ENCODE peak calls at places on chromosomes 11 and 22, in five cellular contexts. Y, W, B, A and P are unnamed samples.

GRCh38 chr11:58913685-58914084 is 25.6 kb upstream of the GLYATL1 start:
- DNase-seq in Y (no peak), B (no peak), A (no peak), W (no peak), P (no peak)

GRCh38 chr11:70000228-70000627 is 77.9 kb upstream of the ANO1 start:
- DNase-seq in A (no peak), B (no peak), Y (no peak), W (no peak), P (no peak)

GRCh38 chr22:27443315-27443714 is 358.2 kb downstream of the MN1 start:
- DNase-seq in W (no peak), Y (no peak), A (no peak), B (no peak), P (no peak)

GRCh38 chr11:66906077-66906929 is 49.4 kb downstream of the LRFN4 start:
- DNase-seq in Y (no peak), A (peak), B (no peak), W (no peak), P (no peak)

GRCh38 chr22:35981900-35982299 is 46.7 kb downstream of the RBFOX2 start:
- DNase-seq in B (no peak), A (no peak), Y (no peak), W (no peak), P (no peak)

GRCh38 chr22:20218320-20218872 is 49.7 kb downstream of the RTN4R start:
- DNase-seq in A (no peak), B (no peak), W (no peak), Y (no peak), P (no peak)

GRCh38 chr22:37383342-37383741 is 43.9 kb downstream of the ELFN2 start:
- DNase-seq in W (no peak), Y (no peak), A (no peak), B (no peak), P (no peak)

GRCh38 chr22:27668828-27669797 is 132.4 kb downstream of the MN1 start:
- DNase-seq in W (no peak), A (peak), B (no peak), Y (peak), P (no peak)

GRCh38 chr11:79404325-79404724 is 36.5 kb downstream of the TENM4 start:
- DNase-seq in Y (no peak), B (no peak), W (no peak), A (no peak), P (no peak)

GRCh38 chr11:64094463-64095223 is 58.9 kb downstream of the FLRT1 start:
- DNase-seq in W (no peak), A (no peak), Y (peak), B (no peak), P (no peak)

GRCh38 chr22:24451162-24451561 is 23.8 kb downstream of the ADORA2A start:
- DNase-seq in B (no peak), W (no peak), A (no peak), Y (no peak), P (no peak)

GRCh38 chr22:35219012-35219411 is 38.3 kb upstream of the HMGXB4 start:
- DNase-seq in Y (peak), A (no peak), W (no peak), B (no peak), P (no peak)

GRCh38 chr11:12017243-12017678 is 8.8 kb upstream of the DKK3 start:
- DNase-seq in B (no peak), A (no peak), W (no peak), Y (no peak), P (no peak)

GRCh38 chr22:34722901-34723300 is 343.1 kb upstream of the ISX start:
- DNase-seq in W (no peak), A (no peak), B (no peak), Y (no peak), P (no peak)

GRCh38 chr11:34745209-34745608 is 124.3 kb downstream of the EHF start:
- DNase-seq in B (no peak), A (peak), Y (no peak), W (no peak), P (no peak)

GRCh38 chr22:43197271-43197941 is 10.5 kb upstream of the TTLL12 start:
- DNase-seq in W (no peak), A (no peak), Y (no peak), B (no peak), P (no peak)

GRCh38 chr11:89452780-89453179 is 38.4 kb downstream of the NOX4 start:
- DNase-seq in Y (no peak), W (no peak), A (no peak), B (no peak), P (no peak)

GRCh38 chr11:23903044-23903704 is 593.7 kb upstream of the LUZP2 start:
- DNase-seq in B (no peak), Y (no peak), A (peak), W (no peak), P (no peak)

GRCh38 chr11:60485987-60486386 is 6.6 kb upstream of the MS4A12 start:
- DNase-seq in B (peak), W (no peak), A (peak), Y (peak), P (peak)

GRCh38 chr11:37496196-37496595 is 898.2 kb upstream of the RAG2 start:
- DNase-seq in B (no peak), W (no peak), Y (no peak), A (no peak), P (no peak)

GRCh38 chr22:31615940-31616314 is 46.1 kb downstream of the PISD start:
- DNase-seq in B (no peak), W (no peak), Y (no peak), A (no peak), P (no peak)

GRCh38 chr11:95149659-95150294 is 60.1 kb downstream of the ENDOD1 start:
- DNase-seq in B (no peak), Y (no peak), A (peak), W (no peak), P (no peak)

GRCh38 chr22:47366026-47366767 is 603.7 kb downstream of the TBC1D22A start:
- DNase-seq in A (no peak), Y (no peak), W (no peak), B (no peak), P (no peak)

GRCh38 chr11:16632295-16633200 is 105.9 kb upstream of the C11orf58 start:
- DNase-seq in W (no peak), B (no peak), Y (no peak), A (peak), P (no peak)

GRCh38 chr11:128621491-128622136 is 34.3 kb upstream of the ETS1 start:
- DNase-seq in A (no peak), Y (no peak), W (no peak), B (no peak), P (no peak)

GRCh38 chr11:11311169-11311568 is 41.9 kb downstream of the CSNK2A3 start:
- DNase-seq in B (peak), A (no peak), W (no peak), Y (no peak), P (no peak)

GRCh38 chr11:108592591-108593213 is 866 bp downstream of the EXPH5 start:
- DNase-seq in B (no peak), A (no peak), W (no peak), Y (peak), P (peak)

GRCh38 chr11:80107415-80107814 is 666.6 kb upstream of the TENM4 start:
- DNase-seq in W (no peak), B (no peak), A (no peak), Y (no peak), P (no peak)

GRCh38 chr11:843818-844692 is 1.4 kb downstream of the TSPAN4 start:
- DNase-seq in W (peak), Y (peak), A (peak), B (no peak), P (no peak)

GRCh38 chr11:4085575-4085974 is 9.0 kb upstream of the RRM1 start:
- DNase-seq in B (no peak), W (no peak), Y (no peak), A (no peak), P (no peak)

GRCh38 chr11:25794804-25795203 is 537.1 kb upstream of the ANO3 start:
- DNase-seq in Y (no peak), W (no peak), B (no peak), A (no peak), P (no peak)

GRCh38 chr11:13667795-13668101 is 720 bp upstream of the FAR1 start:
- DNase-seq in A (no peak), Y (no peak), B (no peak), W (no peak), P (no peak)

GRCh38 chr11:2400069-2400760 is at the start of gene TSSC4:
- DNase-seq in W (peak), Y (peak), B (peak), A (peak), P (peak)
- TF ChIP-seq EP300 in W (no peak), Y (peak), B (peak), A (peak), P (no peak)

GRCh38 chr11:2268911-2269600 is 1.3 kb downstream of the ASCL2 start:
- DNase-seq in W (no peak), Y (peak), B (no peak), A (peak), P (peak)

GRCh38 chr11:2270322-2271076 is at the start of gene ASCL2:
- DNase-seq in B (no peak), A (no peak), W (no peak), Y (peak), P (peak)

GRCh38 chr11:2271077-2271326 is 614 bp upstream of the ASCL2 start:
- DNase-seq in A (no peak), W (no peak), B (no peak), Y (peak), P (no peak)

GRCh38 chr11:2267871-2268825 is 2.2 kb downstream of the ASCL2 start:
- DNase-seq in A (no peak), B (no peak), W (no peak), Y (no peak), P (no peak)

DNA sequence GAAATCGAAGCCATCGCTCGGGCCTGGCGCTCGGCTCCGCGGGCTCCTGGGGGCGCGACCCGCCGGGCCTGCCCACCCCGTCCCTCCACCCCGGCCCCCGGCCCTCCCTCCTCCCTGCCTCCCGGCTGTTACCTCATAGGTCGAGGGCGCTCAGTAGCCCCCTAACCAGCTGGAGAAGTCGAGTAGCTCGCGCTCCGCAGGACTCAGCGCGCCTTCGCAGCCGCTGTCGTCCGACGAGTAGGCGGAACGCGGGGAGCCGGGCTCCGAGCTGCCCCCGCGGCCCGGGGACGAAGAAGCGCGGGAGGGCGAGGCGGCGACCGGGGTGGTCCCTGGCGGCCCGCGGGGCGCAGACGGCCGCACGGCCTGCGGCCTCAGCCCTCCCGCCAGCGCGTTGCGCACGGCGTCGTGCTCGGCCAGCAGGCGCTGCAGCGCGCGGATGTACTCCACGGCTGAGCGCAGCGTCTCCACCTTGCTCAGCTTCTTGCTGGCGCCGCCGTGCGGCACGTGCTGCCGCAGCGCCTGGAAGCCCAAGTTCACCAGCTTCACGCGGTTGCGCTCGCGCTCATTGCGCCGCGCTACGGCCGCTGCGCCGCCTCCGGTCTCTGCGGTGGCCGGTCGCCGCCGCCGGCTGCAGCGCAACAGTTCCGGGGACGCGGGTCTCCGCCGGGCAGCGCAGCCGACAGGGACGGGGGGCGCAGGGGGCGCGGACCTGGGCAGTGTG is 627 bp downstream of the ASCL2 start:
- DNase-seq in W (peak), B (no peak), A (no peak), Y (peak), P (peak)
- H2AFZ ChIP-seq in W (no peak), B (no peak), A (no peak), Y (peak), P (no peak)

GRCh38 chr11:36271794-36272409 is 17.3 kb downstream of the COMMD9 start:
- DNase-seq in W (no peak), Y (peak), B (no peak), A (no peak), P (no peak)
- TF ChIP-seq EP300 in W (no peak), Y (no peak), B (no peak), A (no peak), P (no peak)

DNA sequence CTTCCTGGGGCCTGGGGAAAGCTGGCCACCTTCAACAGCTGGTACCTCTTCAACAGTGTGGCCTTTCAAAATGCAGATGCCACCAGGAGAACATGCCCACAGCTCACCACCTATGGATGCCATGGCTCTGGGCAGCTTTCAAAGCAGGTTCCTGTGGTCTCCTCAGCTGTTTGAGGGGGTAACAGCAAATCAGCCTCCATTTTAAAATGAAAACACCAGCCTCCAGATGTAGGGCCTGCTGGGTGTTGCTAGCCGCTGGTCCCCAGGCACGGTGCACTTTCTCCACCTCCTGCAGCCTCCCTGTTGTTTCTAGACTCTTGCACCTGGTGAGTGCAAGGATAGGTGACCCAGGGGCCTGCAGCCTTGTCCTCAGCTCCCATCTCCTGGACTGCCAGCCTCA is 10.0 kb downstream of the CDPF1 start:
- DNase-seq in Y (no peak), B (no peak), W (no peak), A (no peak), P (no peak)
- H2AFZ ChIP-seq in Y (no peak), B (no peak), W (no peak), A (no peak), P (no peak)

GRCh38 chr22:49139492-49140151 is 688.1 kb downstream of the BRD1 start:
- DNase-seq in W (no peak), B (no peak), A (no peak), Y (no peak), P (no peak)

GRCh38 chr22:49136041-49136815 is 691.4 kb downstream of the BRD1 start:
- DNase-seq in A (no peak), W (no peak), B (no peak), Y (no peak), P (no peak)

GRCh38 chr22:49136816-49137180 is 690.9 kb downstream of the BRD1 start:
- DNase-seq in B (no peak), W (no peak), Y (no peak), A (no peak), P (no peak)

GRCh38 chr22:49137216-49137840 is 690.3 kb downstream of the BRD1 start:
- DNase-seq in W (no peak), Y (no peak), B (no peak), A (no peak), P (no peak)

GRCh38 chr22:49138250-49138790 is 689.4 kb downstream of the BRD1 start:
- DNase-seq in W (no peak), A (no peak), B (no peak), Y (no peak), P (no peak)
- TF ChIP-seq EP300 in W (no peak), A (no peak), B (no peak), Y (no peak), P (no peak)